ENCODE peak calls at places on chromosome 13, in ten cellular contexts. One of them, this sample, is unnamed.

GRCh38 chr13:71513414-71514063 is 353.5 kb downstream of the DACH1 start:
- DNase-seq in esophagus muscularis mucosa: no peak
- DNase-seq in transverse colon: no peak
- DNase-seq in H1: no peak
- DNase-seq in tibial nerve: no peak
- DNase-seq in ovary: no peak
- DNase-seq in HepG2: no peak
- DNase-seq in GM12878: no peak
- DNase-seq in A549: no peak
- DNase-seq in sigmoid colon: no peak
- DNase-seq in this sample: no peak

GRCh38 chr13:112896736-112897602 is 72.0 kb upstream of the MCF2L start:
- DNase-seq in transverse colon: no peak
- DNase-seq in esophagus muscularis mucosa: no peak
- DNase-seq in H1: no peak
- DNase-seq in ovary: no peak
- DNase-seq in A549: no peak
- DNase-seq in sigmoid colon: no peak
- DNase-seq in GM12878: no peak
- DNase-seq in HepG2: no peak
- DNase-seq in tibial nerve: no peak
- DNase-seq in this sample: peak; percentile 19

GRCh38 chr13:19596960-19597361 is 35.6 kb upstream of the TPTE2 start:
- DNase-seq in H1: no peak
- DNase-seq in sigmoid colon: no peak
- DNase-seq in transverse colon: no peak
- DNase-seq in GM12878: no peak
- DNase-seq in ovary: no peak
- DNase-seq in HepG2: peak; percentile 96
- DNase-seq in esophagus muscularis mucosa: no peak
- DNase-seq in A549: peak; percentile 68
- DNase-seq in tibial nerve: no peak
- DNase-seq in this sample: no peak

GRCh38 chr13:41615520-41615838 is 158.1 kb downstream of the RGCC start:
- DNase-seq in ovary: no peak
- DNase-seq in transverse colon: no peak
- DNase-seq in GM12878: no peak
- DNase-seq in sigmoid colon: no peak
- DNase-seq in HepG2: no peak
- DNase-seq in esophagus muscularis mucosa: no peak
- DNase-seq in tibial nerve: no peak
- DNase-seq in H1: no peak
- DNase-seq in A549: no peak
- DNase-seq in this sample: no peak

GRCh38 chr13:28493740-28494536 is 990 bp downstream of the FLT1 start:
- DNase-seq in GM12878: no peak
- DNase-seq in H1: no peak
- DNase-seq in sigmoid colon: no peak
- DNase-seq in esophagus muscularis mucosa: no peak
- DNase-seq in A549: no peak
- DNase-seq in ovary: no peak
- DNase-seq in HepG2: no peak
- DNase-seq in tibial nerve: no peak
- DNase-seq in transverse colon: no peak
- DNase-seq in this sample: peak; percentile 87

GRCh38 chr13:99351772-99352171 is 44.6 kb upstream of the GPR183 start:
- DNase-seq in GM12878: no peak
- DNase-seq in sigmoid colon: no peak
- DNase-seq in A549: no peak
- DNase-seq in HepG2: no peak
- DNase-seq in transverse colon: no peak
- DNase-seq in ovary: no peak
- DNase-seq in tibial nerve: no peak
- DNase-seq in H1: no peak
- DNase-seq in esophagus muscularis mucosa: peak; percentile 70
- DNase-seq in this sample: no peak

GRCh38 chr13:85661639-85662038 is 137.6 kb downstream of the SLITRK6 start:
- DNase-seq in HepG2: no peak
- DNase-seq in sigmoid colon: no peak
- DNase-seq in A549: no peak
- DNase-seq in tibial nerve: no peak
- DNase-seq in H1: no peak
- DNase-seq in GM12878: no peak
- DNase-seq in ovary: no peak
- DNase-seq in transverse colon: no peak
- DNase-seq in esophagus muscularis mucosa: no peak
- DNase-seq in this sample: no peak

GRCh38 chr13:79779761-79780160 is 298.8 kb downstream of the NDFIP2 start:
- DNase-seq in esophagus muscularis mucosa: no peak
- DNase-seq in GM12878: no peak
- DNase-seq in transverse colon: peak; percentile 33
- DNase-seq in tibial nerve: peak; percentile 29
- DNase-seq in ovary: peak; percentile 26
- DNase-seq in sigmoid colon: peak; percentile 69
- DNase-seq in HepG2: peak; percentile 12
- DNase-seq in A549: no peak
- DNase-seq in H1: no peak
- DNase-seq in this sample: peak; percentile 45

GRCh38 chr13:41332829-41333228 is 21.8 kb downstream of the NAA16 start:
- DNase-seq in H1: no peak
- DNase-seq in A549: no peak
- DNase-seq in esophagus muscularis mucosa: no peak
- DNase-seq in ovary: no peak
- DNase-seq in transverse colon: no peak
- DNase-seq in tibial nerve: no peak
- DNase-seq in HepG2: no peak
- DNase-seq in GM12878: no peak
- DNase-seq in sigmoid colon: no peak
- DNase-seq in this sample: no peak

GRCh38 chr13:79782541-79783216 is 301.7 kb downstream of the NDFIP2 start:
- DNase-seq in H1: peak; percentile 51
- DNase-seq in ovary: peak; percentile 49
- DNase-seq in esophagus muscularis mucosa: no peak
- DNase-seq in A549: no peak
- DNase-seq in GM12878: no peak
- DNase-seq in HepG2: peak; percentile 14
- DNase-seq in sigmoid colon: no peak
- DNase-seq in tibial nerve: peak; percentile 23
- DNase-seq in transverse colon: no peak
- DNase-seq in this sample: no peak

GRCh38 chr13:76503756-76504155 is 382.4 kb downstream of the KCTD12 start:
- DNase-seq in transverse colon: no peak
- DNase-seq in ovary: no peak
- DNase-seq in GM12878: no peak
- DNase-seq in sigmoid colon: no peak
- DNase-seq in A549: no peak
- DNase-seq in tibial nerve: no peak
- DNase-seq in H1: no peak
- DNase-seq in esophagus muscularis mucosa: no peak
- DNase-seq in HepG2: no peak
- DNase-seq in this sample: no peak

DNA sequence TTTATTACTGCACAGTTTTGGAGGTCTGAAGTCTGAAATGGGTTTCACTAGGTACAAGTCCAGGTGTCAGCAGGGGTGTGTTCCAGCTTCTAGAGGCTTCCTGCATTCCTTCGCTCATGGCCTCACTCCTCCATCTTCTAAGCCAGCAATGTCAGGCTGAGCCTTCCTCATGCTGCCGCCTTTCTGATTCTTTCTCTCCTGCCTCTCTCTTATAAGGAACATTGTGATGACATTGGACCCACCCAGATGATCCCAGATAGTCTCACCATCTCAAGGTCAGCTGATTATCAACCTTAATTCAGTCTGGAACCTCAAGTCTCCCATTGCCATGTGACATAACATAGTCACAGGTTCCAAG is 84.7 kb downstream of the LRRC63 start:
- DNase-seq in H1: no peak
- DNase-seq in tibial nerve: no peak
- DNase-seq in esophagus muscularis mucosa: no peak
- DNase-seq in sigmoid colon: no peak
- DNase-seq in ovary: no peak
- DNase-seq in HepG2: no peak
- DNase-seq in A549: no peak
- DNase-seq in GM12878: no peak
- DNase-seq in transverse colon: no peak
- DNase-seq in this sample: no peak
- H3K27ac ChIP-seq in H1: no peak overlapping the region
- H3K27ac ChIP-seq in tibial nerve: peak overlapping the region; percentile 51
- H3K27ac ChIP-seq in esophagus muscularis mucosa: peak overlapping the region; percentile 5
- H3K27ac ChIP-seq in sigmoid colon: peak overlapping the region; percentile 37
- H3K27ac ChIP-seq in ovary: no peak overlapping the region
- H3K27ac ChIP-seq in HepG2: no peak overlapping the region
- H3K27ac ChIP-seq in A549: peak overlapping the region; percentile 68
- H3K27ac ChIP-seq in GM12878: peak overlapping the region; percentile 17
- H3K27ac ChIP-seq in transverse colon: peak overlapping the region; percentile 4
- H3K27ac ChIP-seq in this sample: peak overlapping the region; percentile 73

DNA sequence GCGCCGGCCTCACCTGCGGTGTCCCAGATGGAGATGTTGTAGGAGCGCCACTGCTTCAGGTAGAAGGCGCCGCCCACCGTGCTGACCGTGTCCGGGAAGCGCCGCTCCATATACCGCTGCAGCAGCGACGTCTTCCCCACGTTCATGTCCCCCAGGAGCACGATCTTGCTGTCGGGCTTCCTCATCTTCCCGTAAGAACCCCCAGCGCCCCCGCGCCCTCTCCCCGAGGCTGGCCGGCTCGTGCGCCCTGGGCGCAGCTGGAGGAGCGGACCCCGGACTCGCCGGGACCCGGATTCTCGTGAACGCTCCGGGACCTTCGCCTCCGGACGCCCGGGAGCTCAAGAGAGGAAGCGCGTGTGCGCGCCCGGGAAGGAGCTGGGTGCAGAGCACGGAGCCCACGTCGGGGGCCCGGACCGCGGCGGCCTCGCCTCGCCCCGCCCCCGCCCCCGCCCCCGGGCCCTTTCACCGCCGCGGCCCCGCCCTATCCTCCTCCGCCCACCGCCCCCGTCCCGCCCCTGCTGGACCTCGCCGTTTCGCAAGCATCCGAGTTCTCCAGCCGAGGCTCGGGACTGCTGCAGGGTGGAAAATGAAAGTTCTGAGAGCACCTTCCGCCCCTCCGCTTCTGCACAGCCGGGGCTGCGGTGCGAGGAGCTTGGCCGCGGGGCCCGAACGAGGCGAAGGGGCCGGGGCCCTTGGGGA is at the start of gene RAB20:
- DNase-seq in H1: no peak
- DNase-seq in ovary: peak; percentile 88
- DNase-seq in tibial nerve: peak; percentile 78
- DNase-seq in transverse colon: peak; percentile 92
- DNase-seq in HepG2: peak; percentile 80
- DNase-seq in esophagus muscularis mucosa: peak; percentile 95
- DNase-seq in GM12878: no peak
- DNase-seq in A549: peak; percentile 45
- DNase-seq in sigmoid colon: peak; percentile 95
- DNase-seq in this sample: peak; percentile 95
- TF ChIP-seq POLR2A in H1: no peak
- TF ChIP-seq POLR2A in ovary: peak; percentile 22
- TF ChIP-seq POLR2A in tibial nerve: peak; percentile 45
- TF ChIP-seq POLR2A in transverse colon: peak; percentile 87
- TF ChIP-seq POLR2A in HepG2: peak; percentile 79
- TF ChIP-seq POLR2A in esophagus muscularis mucosa: peak; percentile 41
- TF ChIP-seq POLR2A in GM12878: peak; percentile 61
- TF ChIP-seq POLR2A in A549: no peak
- TF ChIP-seq POLR2A in sigmoid colon: peak; percentile 42
- TF ChIP-seq POLR2A in this sample: peak; percentile 64

DNA sequence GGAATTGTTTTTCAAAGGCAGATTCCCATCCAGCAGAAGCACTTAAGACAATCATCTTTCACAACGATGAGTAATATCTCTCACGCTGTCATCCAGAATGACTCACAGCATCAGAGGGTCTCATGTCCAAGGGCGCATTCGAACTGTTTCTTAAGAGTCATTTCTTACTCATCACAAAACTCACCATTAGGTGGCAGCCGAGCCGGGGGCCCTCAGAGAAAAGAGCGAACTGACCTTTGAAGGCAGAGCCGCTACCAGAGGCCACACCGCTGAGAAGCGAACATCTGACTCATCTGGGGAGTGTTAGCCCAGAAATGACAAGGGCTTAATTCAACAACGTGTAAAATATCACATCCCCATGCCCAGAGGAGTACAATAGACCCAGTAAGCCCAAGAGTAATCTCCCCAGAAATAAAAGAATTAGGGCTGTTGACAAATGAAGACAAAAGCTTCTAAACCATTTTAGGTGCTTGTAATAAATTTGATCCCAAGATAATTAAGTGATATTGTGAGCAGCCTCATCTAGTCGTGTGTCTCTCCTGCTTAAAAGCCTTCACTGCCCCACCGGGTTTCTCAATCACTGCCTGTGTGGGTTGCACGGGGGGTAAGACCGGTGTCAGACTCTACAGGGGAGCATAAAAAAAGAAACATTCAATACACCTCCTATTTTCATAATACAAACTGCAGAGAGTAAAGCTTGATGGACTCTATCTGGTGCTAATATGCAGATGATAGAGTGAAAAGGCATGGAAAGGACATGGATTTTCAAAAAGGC is 96.2 kb downstream of the CYSLTR2 start:
- DNase-seq in sigmoid colon: peak; percentile 94
- DNase-seq in HepG2: peak; percentile 76
- DNase-seq in esophagus muscularis mucosa: peak; percentile 96
- DNase-seq in transverse colon: peak; percentile 66
- DNase-seq in ovary: peak; percentile 76
- DNase-seq in H1: peak; percentile 46
- DNase-seq in GM12878: peak; percentile 73
- DNase-seq in tibial nerve: peak; percentile 78
- DNase-seq in A549: peak; percentile 62
- DNase-seq in this sample: peak; percentile 65
- TF ChIP-seq EP300 in sigmoid colon: no peak
- TF ChIP-seq EP300 in HepG2: no peak
- TF ChIP-seq EP300 in esophagus muscularis mucosa: no peak
- TF ChIP-seq EP300 in transverse colon: no peak
- TF ChIP-seq EP300 in ovary: no peak
- TF ChIP-seq EP300 in H1: no peak
- TF ChIP-seq EP300 in GM12878: peak; percentile 72
- TF ChIP-seq EP300 in tibial nerve: no peak
- TF ChIP-seq EP300 in A549: no peak
- TF ChIP-seq EP300 in this sample: no peak

GRCh38 chr13:31749929-31750328 is 10.6 kb downstream of the RXFP2 start:
- DNase-seq in GM12878: no peak
- DNase-seq in esophagus muscularis mucosa: no peak
- DNase-seq in transverse colon: no peak
- DNase-seq in ovary: no peak
- DNase-seq in HepG2: no peak
- DNase-seq in H1: no peak
- DNase-seq in tibial nerve: no peak
- DNase-seq in sigmoid colon: no peak
- DNase-seq in A549: no peak
- DNase-seq in this sample: no peak

GRCh38 chr13:31755803-31756212 is 16.5 kb downstream of the RXFP2 start:
- DNase-seq in HepG2: no peak
- DNase-seq in esophagus muscularis mucosa: no peak
- DNase-seq in tibial nerve: no peak
- DNase-seq in ovary: no peak
- DNase-seq in A549: no peak
- DNase-seq in H1: no peak
- DNase-seq in transverse colon: no peak
- DNase-seq in sigmoid colon: no peak
- DNase-seq in GM12878: no peak
- DNase-seq in this sample: peak; percentile 9

GRCh38 chr13:31756346-31756745 is 17.0 kb downstream of the RXFP2 start:
- DNase-seq in A549: no peak
- DNase-seq in ovary: no peak
- DNase-seq in sigmoid colon: no peak
- DNase-seq in GM12878: no peak
- DNase-seq in esophagus muscularis mucosa: no peak
- DNase-seq in tibial nerve: no peak
- DNase-seq in transverse colon: no peak
- DNase-seq in HepG2: no peak
- DNase-seq in H1: no peak
- DNase-seq in this sample: no peak

GRCh38 chr13:31755211-31755610 is 15.9 kb downstream of the RXFP2 start:
- DNase-seq in A549: no peak
- DNase-seq in sigmoid colon: no peak
- DNase-seq in tibial nerve: no peak
- DNase-seq in GM12878: no peak
- DNase-seq in transverse colon: no peak
- DNase-seq in esophagus muscularis mucosa: no peak
- DNase-seq in H1: no peak
- DNase-seq in HepG2: no peak
- DNase-seq in ovary: no peak
- DNase-seq in this sample: no peak
- H3K27ac ChIP-seq in A549: no peak overlapping the region
- H3K27ac ChIP-seq in sigmoid colon: no peak overlapping the region
- H3K27ac ChIP-seq in tibial nerve: no peak overlapping the region
- H3K27ac ChIP-seq in GM12878: no peak overlapping the region
- H3K27ac ChIP-seq in transverse colon: no peak overlapping the region
- H3K27ac ChIP-seq in esophagus muscularis mucosa: no peak overlapping the region
- H3K27ac ChIP-seq in H1: no peak overlapping the region
- H3K27ac ChIP-seq in HepG2: no peak overlapping the region
- H3K27ac ChIP-seq in ovary: no peak overlapping the region
- H3K27ac ChIP-seq in this sample: no peak overlapping the region

This sample was measured in upper lobe of left lung.